ENCODE peak calls at places on chromosome 13, in four cellular contexts. R is MM.1S, U is ovary, P is cardiac muscle cell. Z is an unnamed sample.

GRCh38 chr13:35957996-35958395 is 173.2 kb downstream of the DCLK1 start:
- DNase-seq in U (no peak), P (no peak), R (no peak), Z (no peak)

GRCh38 chr13:99796175-99796819 is 175.3 kb downstream of the ZIC5 start:
- DNase-seq in P (peak; percentile 87), R (peak; percentile 30), U (no peak), Z (peak; percentile 79)

GRCh38 chr13:107834268-107834667 is 381.1 kb downstream of the LIG4 start:
- DNase-seq in R (no peak), U (no peak), P (no peak), Z (no peak)

GRCh38 chr13:112626124-112626523 is 38.2 kb upstream of the TUBGCP3 start:
- DNase-seq in P (no peak), R (no peak), U (no peak), Z (no peak)

GRCh38 chr13:81917829-81918228 is 1576.9 kb upstream of the SPRY2 start:
- DNase-seq in P (no peak), U (no peak), R (no peak), Z (no peak)

GRCh38 chr13:94351292-94352000 is 128.0 kb downstream of the DCT start:
- DNase-seq in P (no peak), U (no peak), R (no peak), Z (no peak)

GRCh38 chr13:108093616-108094015 is 121.7 kb downstream of the LIG4 start:
- DNase-seq in U (no peak), P (no peak), R (no peak), Z (no peak)

GRCh38 chr13:62357887-62358645 is 942.4 kb upstream of the PCDH20 start:
- DNase-seq in R (peak; percentile 33), P (peak; percentile 78), U (no peak), Z (peak; percentile 26)

GRCh38 chr13:98083507-98083906 is 59.4 kb upstream of the FARP1 start:
- DNase-seq in P (no peak), R (no peak), U (no peak), Z (peak; percentile 58)

DNA sequence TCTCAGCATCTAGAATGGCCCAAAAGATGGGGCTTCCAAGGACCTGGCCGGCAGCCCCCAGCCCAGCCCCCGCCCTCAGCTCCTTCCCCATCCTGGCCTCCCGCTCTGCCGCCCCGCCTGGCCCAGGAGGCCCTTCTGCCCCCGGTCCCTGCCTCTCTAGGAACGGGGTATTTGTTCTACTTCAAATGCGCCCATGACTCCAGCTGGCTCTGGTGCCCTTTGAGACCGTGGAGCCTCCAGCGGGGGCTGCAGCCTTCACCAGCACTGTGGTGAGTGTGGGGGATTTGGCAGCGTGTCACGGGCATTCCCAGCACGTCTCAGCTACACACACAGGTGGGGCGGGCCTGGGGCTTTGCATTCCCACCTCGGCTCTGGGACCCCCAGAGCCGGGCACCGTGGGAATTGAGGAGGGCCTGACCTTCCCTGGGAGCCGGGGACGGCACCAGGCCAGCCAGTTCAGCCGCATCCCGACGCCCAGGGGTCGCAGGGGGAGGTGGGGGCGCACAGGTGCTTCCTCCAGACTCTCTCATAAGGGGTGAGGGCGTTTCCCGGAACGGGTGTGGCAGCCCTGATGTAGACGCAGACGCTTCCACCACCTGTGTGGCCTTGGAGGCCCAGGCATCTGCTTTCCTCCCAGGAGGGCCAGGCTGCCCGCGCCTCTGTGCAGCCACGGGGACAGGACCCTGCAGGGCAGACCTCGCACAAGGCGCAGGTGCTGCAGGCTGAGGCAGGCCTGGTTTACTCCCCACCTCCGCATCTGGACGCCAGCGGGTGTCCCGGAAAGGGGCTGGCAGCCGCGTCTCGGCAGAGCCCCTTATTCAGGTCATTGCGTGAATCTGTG is 947 bp downstream of the ATP4B start:
- DNase-seq in R (no peak), U (no peak), P (no peak), Z (no peak)
- H3K4me1 ChIP-seq in R (no peaks in the 10 kb centered on the region), U (no peaks in the 10 kb centered on the region), P (no peaks in the 10 kb centered on the region), Z (no peaks in the 10 kb centered on the region)

GRCh38 chr13:50596103-50596502 is 247.4 kb downstream of the DLEU7 start:
- DNase-seq in U (no peak), P (no peak), R (no peak), Z (no peak)

GRCh38 chr13:50592412-50593145 is 250.9 kb downstream of the DLEU7 start:
- DNase-seq in P (no peak), U (no peak), R (no peak), Z (peak; percentile 34)

GRCh38 chr13:50593228-50593627 is 250.3 kb downstream of the DLEU7 start:
- DNase-seq in U (no peak), R (no peak), P (no peak), Z (no peak)

GRCh38 chr13:50596776-50597203 is 246.7 kb downstream of the DLEU7 start:
- DNase-seq in U (no peak), R (no peak), P (no peak), Z (no peak)

DNA sequence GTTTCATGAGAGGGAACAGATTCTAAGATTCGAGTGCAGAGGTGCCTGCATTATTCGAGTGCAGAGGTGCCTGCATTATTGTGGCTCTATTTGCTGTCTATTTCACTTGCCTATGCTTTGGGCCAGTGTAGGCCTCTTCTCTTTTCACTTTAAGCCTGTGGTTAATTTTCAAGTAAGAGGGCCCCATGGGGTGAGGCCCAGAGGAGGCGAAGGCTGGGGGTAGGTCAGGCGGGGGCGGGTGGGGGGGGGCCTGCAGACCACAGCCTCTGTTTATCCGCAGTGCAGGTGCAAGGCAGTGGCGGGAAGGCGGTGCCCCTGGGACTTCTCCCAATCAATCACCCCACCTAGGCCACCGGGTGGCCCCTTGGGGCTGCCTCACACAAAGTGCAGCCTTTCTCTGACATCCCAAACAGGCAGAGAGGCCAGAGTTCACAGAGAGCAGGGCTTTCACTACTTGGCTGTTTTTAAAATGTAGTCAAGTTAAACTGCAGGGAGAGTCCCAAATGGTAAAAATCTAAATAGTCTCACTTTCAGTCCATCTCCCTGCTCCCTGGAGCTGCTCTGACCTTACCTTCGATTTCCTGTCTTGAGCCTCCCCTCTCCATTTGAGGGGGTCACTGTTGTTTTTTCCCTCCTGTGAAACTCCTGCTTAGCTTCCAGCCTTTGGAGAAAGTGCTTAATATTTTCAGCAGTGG is 249.1 kb downstream of the DLEU7 start:
- DNase-seq in P (no peak), R (peak; percentile 16), U (no peak), Z (no peak)
- H3K4me1 ChIP-seq in P (peaks cover 4% of the 10 kb centered on the region), R (no peaks in the 10 kb centered on the region), U (no peaks in the 10 kb centered on the region), Z (peaks cover 31% of the 10 kb centered on the region)

GRCh38 chr13:44420376-44421220 is 47.0 kb downstream of the SERP2 start:
- DNase-seq in P (no peak), R (no peak), U (no peak), Z (no peak)
- H3K4me1 ChIP-seq in P (peaks cover 6% of the 10 kb centered on the region), R (no peaks in the 10 kb centered on the region), U (no peaks in the 10 kb centered on the region), Z (peaks cover 7% of the 10 kb centered on the region)

GRCh38 chr13:109996404-109996960 is 210.1 kb upstream of the IRS2 start:
- DNase-seq in R (no peak), P (no peak), U (no peak), Z (no peak)
- H3K4me1 ChIP-seq in R (no peaks in the 10 kb centered on the region), P (no peaks in the 10 kb centered on the region), U (no peaks in the 10 kb centered on the region), Z (peaks cover 1% of the 10 kb centered on the region)

GRCh38 chr13:43682698-43683097 is 104.1 kb downstream of the ENOX1 start:
- DNase-seq in P (no peak), U (no peak), R (no peak), Z (no peak)

GRCh38 chr13:43687038-43687437 is 99.7 kb downstream of the ENOX1 start:
- DNase-seq in R (no peak), U (no peak), P (no peak), Z (no peak)

GRCh38 chr13:43688230-43688907 is 98.4 kb downstream of the ENOX1 start:
- DNase-seq in R (no peak), U (no peak), P (no peak), Z (no peak)

GRCh38 chr13:43686557-43686956 is 100.2 kb downstream of the ENOX1 start:
- DNase-seq in U (peak; percentile 19), P (no peak), R (no peak), Z (peak; percentile 13)

DNA sequence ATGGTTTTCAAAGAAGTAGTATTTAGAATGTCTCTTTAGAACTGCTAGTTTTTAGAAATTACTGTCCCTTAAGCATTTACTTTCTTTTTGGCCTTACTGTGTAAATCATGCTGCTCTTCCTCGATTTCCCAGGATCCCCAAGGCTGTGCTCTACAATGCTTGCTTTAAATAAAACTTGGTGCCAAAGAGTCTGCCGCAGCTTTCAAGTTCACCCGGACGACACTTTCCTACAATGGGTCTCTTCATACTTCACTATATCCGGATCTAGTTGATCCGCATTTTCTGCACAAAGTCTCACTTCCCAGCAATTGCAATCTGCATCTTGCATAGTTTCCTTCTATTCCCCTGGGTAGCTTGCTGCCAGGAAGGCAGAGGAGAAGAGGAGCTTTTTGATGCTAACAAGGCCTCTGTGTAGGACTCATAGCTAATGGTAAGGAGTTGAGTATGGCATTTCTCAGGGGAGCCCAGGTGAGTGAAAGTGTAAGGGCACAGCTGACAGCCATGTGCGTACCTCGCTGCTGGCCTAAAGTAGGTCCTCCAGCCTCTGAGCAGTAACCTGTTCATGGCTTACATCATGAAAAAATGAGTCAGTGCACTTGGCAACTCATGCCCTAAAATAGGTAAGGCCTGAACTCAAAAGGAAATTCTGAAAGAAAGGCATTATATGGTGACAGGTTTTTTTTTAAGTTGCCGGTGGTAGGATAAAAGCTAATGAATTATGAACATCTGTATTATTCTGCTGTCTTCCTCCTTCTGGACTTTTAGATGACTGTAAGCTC is 101.6 kb downstream of the ENOX1 start:
- DNase-seq in R (no peak), P (no peak), U (no peak), Z (no peak)
- H3K4me1 ChIP-seq in R (no peaks in the 10 kb centered on the region), P (peaks cover 13% of the 10 kb centered on the region), U (peaks cover 4% of the 10 kb centered on the region), Z (no peaks in the 10 kb centered on the region)

GRCh38 chr13:50916701-50917184 is 7.2 kb downstream of the RNASEH2B start:
- DNase-seq in U (no peak), P (no peak), R (no peak), Z (no peak)
- H3K4me1 ChIP-seq in U (peaks cover 2% of the 10 kb centered on the region), P (peaks cover 21% of the 10 kb centered on the region), R (peaks cover 28% of the 10 kb centered on the region), Z (no peaks in the 10 kb centered on the region)

DNA sequence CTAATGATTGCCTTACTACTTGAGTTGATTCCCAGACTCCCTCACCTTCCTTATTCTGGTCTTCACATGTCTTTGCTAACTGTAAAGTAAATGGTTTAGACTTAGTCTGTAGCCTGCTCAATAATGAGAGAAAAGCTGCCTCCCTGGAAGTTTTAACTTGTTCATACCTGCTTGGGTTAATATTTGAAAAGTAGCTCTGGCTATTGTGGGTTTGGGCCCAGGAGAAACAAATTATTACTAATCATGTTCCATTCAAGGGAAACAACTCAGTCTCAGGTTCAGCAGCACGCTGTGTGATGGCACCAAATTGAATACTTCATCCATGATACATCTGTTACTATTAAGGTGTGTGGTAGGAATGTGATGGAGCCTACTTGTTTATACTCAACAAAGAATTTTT is 75.0 kb downstream of the ZMYM2 start:
- DNase-seq in U (no peak), R (no peak), P (no peak), Z (no peak)
- H3K4me1 ChIP-seq in U (no peaks in the 10 kb centered on the region), R (no peaks in the 10 kb centered on the region), P (no peaks in the 10 kb centered on the region), Z (no peaks in the 10 kb centered on the region)

Z was measured in SJCRH30.